ENCODE peak calls at places on chromosome 18, in ten cellular contexts. W is T47D, B is ACHN, J is NCI-H2081, Y is NCI-H1092, S is mucosa of descending colon, L is T follicular helper cell, Q is fibroblast of the conjunctiva, C is KG1, G is activated T-cell treated with anti-CD3 and anti-CD28 coated beads for 48 hours. Z is an unnamed sample.

GRCh38 chr18:45638544-45638943 is 23.3 kb downstream of the SLC14A2 start:
- DNase-seq in W (no peak), B (no peak), J (no peak), Y (no peak), S (no peak), L (no peak), Q (no peak), C (no peak), G (no peak), Z (no peak)

GRCh38 chr18:31101148-31102019 is 837 bp downstream of the DSC2 start:
- DNase-seq in W (peak), B (peak), J (peak), Y (no peak), S (peak), L (no peak), Q (no peak), C (no peak), G (no peak), Z (peak)

GRCh38 chr18:37453754-37454153 is 111.8 kb downstream of the CELF4 start:
- DNase-seq in W (no peak), B (no peak), J (no peak), Y (no peak), S (no peak), L (no peak), Q (no peak), C (no peak), G (no peak), Z (no peak)

GRCh38 chr18:56112984-56113383 is 525.0 kb upstream of the TCF4 start:
- DNase-seq in W (no peak), B (no peak), J (no peak), Y (no peak), S (no peak), L (no peak), Q (no peak), C (no peak), G (no peak), Z (no peak)

GRCh38 chr18:9404565-9405060 is 70.0 kb downstream of the TWSG1 start:
- DNase-seq in W (no peak), B (no peak), J (no peak), Y (no peak), S (no peak), L (no peak), Q (no peak), C (peak), G (peak), Z (no peak)

GRCh38 chr18:34999734-35000397 is 41.3 kb upstream of the MAPRE2 start:
- DNase-seq in W (no peak), B (no peak), J (no peak), Y (no peak), S (no peak), L (no peak), Q (no peak), C (no peak), G (no peak), Z (no peak)

GRCh38 chr18:22318745-22319407 is 98.8 kb downstream of the CTAGE1 start:
- DNase-seq in W (no peak), B (no peak), J (no peak), Y (no peak), S (no peak), L (no peak), Q (no peak), C (no peak), G (no peak), Z (no peak)

GRCh38 chr18:41579185-41579584 is 375.8 kb upstream of the PIK3C3 start:
- DNase-seq in W (no peak), B (no peak), J (no peak), Y (no peak), S (no peak), L (no peak), Q (no peak), C (no peak), G (no peak), Z (no peak)

GRCh38 chr18:79400591-79401381 is 5.1 kb downstream of the NFATC1 start:
- DNase-seq in W (no peak), B (no peak), J (no peak), Y (no peak), S (no peak), L (peak), Q (no peak), C (no peak), G (peak), Z (no peak)

GRCh38 chr18:49743296-49743567 is 70.1 kb downstream of the ACAA2 start:
- DNase-seq in W (no peak), B (no peak), J (no peak), Y (no peak), S (no peak), L (no peak), Q (no peak), C (no peak), G (no peak), Z (no peak)

GRCh38 chr18:42038936-42039335 is 83.9 kb downstream of the PIK3C3 start:
- DNase-seq in W (no peak), B (peak), J (no peak), Y (no peak), S (no peak), L (no peak), Q (no peak), C (no peak), G (no peak), Z (no peak)

GRCh38 chr18:23138470-23138869 is 3.2 kb downstream of the CABLES1 start:
- DNase-seq in W (no peak), B (no peak), J (peak), Y (peak), S (no peak), L (no peak), Q (no peak), C (no peak), G (no peak), Z (no peak)

GRCh38 chr18:32317651-32318050 is 127.8 kb downstream of the MEP1B start:
- DNase-seq in W (no peak), B (no peak), J (no peak), Y (no peak), S (no peak), L (no peak), Q (no peak), C (no peak), G (no peak), Z (no peak)

GRCh38 chr18:3448845-3449701 is 899 bp upstream of the TGIF1 start:
- DNase-seq in W (peak), B (peak), J (peak), Y (no peak), S (peak), L (peak), Q (peak), C (peak), G (peak), Z (peak)

GRCh38 chr18:6719914-6720692 is 9.4 kb upstream of the ARHGAP28 start:
- DNase-seq in W (no peak), B (no peak), J (no peak), Y (no peak), S (no peak), L (no peak), Q (no peak), C (no peak), G (no peak), Z (no peak)

Z was measured in COR-L47.